ENCODE peak calls at places on chromosomes 16 and 17, in nine cellular contexts. P is body of pancreas, O is MM.1S, U is suprapubic skin, E is tibial artery, I is prostate gland, W is psoas muscle, M is HepG2, J is Karpas-422. V is an unnamed sample. For H3K27me3 and H3K4me1, the result is how much of the 10 kb centered on the place peaks cover.

GRCh38 chr17:29038511-29039300 is 4.2 kb upstream of the PIPOX start:
- DNase-seq in O (no peak), U (no peak), W (no peak), P (no peak), M (no peak), I (no peak), J (no peak), E (no peak), V (no peak)

GRCh38 chr16:10964891-10965326 is 20.5 kb downstream of the CLEC16A start:
- DNase-seq in U (no peak), M (no peak), W (no peak), J (no peak), I (no peak), O (peak), P (no peak), E (no peak), V (no peak)

GRCh38 chr16:80034948-80035700 is 434.6 kb upstream of the MAF start:
- DNase-seq in W (no peak), P (no peak), O (no peak), U (no peak), J (no peak), I (no peak), M (no peak), E (no peak), V (no peak)

GRCh38 chr17:20310481-20310880 is 156.9 kb downstream of the LGALS9B start:
- DNase-seq in P (no peak), O (no peak), I (no peak), U (no peak), E (no peak), W (no peak), J (no peak), M (no peak), V (no peak)

GRCh38 chr16:30004424-30004776 is 6.4 kb downstream of the DOC2A start:
- DNase-seq in E (no peak), P (no peak), W (peak), I (no peak), U (no peak), O (no peak), M (no peak), J (no peak), V (no peak)

GRCh38 chr17:8918811-8919210 is 46.7 kb downstream of the PIK3R5 start:
- DNase-seq in W (no peak), M (no peak), J (no peak), I (no peak), U (no peak), O (no peak), E (no peak), P (no peak), V (no peak)

GRCh38 chr17:73493212-73493814 is 150.9 kb downstream of the SDK2 start:
- DNase-seq in W (no peak), E (no peak), U (no peak), J (no peak), P (no peak), O (no peak), M (no peak), I (no peak), V (no peak)

GRCh38 chr16:79076039-79076767 is 524.3 kb downstream of the MAF start:
- DNase-seq in P (no peak), O (no peak), W (no peak), J (no peak), I (no peak), M (no peak), U (no peak), E (no peak), V (no peak)

GRCh38 chr17:17789410-17789809 is 47.4 kb downstream of the SREBF1 start:
- DNase-seq in W (no peak), O (no peak), E (no peak), J (no peak), I (no peak), P (no peak), U (no peak), M (no peak), V (no peak)

DNA sequence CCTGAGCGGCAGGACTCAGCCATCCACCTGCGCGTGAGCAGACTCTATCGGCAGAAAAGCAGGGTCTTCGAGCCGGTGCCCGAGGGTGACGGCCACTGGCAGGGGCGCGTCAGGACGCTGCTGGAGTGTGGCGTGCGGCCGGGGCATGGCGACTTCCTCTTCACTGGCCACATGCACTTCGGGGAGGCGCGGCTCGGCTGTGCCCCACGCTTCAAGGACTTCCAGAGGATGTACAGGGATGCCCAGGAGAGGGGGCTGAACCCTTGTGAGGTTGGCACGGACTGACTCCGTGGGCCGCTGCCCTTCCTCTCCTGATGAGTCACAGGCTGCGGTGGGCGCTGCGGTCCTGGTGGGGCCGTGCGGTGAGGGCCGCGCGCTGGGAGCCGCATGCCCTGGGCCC is 14.9 kb downstream of the METRNL start:
- DNase-seq in P (no peak), U (no peak), I (no peak), M (no peak), W (no peak), O (no peak), J (no peak), E (no peak), V (no peak)
- H3K27ac ChIP-seq in P (no peak), U (no peak), I (no peak), M (no peak), W (no peak), O (no peak), J (no peak), E (no peak), V (no peak)

DNA sequence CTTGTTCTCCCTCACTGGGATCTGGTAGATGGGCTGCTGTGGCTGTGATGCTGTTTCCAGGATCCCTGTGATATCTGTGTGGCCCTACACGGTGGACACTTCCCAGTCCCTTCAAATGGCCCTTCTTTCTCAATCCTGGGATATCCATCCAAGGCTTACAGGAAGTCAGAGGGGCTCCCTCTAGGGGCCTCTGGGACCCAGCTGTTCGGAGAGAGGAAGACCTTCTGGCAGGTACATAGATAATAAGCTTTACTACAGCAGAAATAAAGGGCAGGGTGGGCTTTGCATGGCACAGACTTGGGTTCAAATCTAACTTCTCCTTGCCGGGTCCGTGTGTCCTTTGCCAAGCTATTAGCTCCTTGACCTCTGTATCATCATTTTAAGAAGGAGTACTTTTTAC is 119.5 kb upstream of the CDH13 start:
- DNase-seq in U (no peak), I (no peak), O (no peak), W (no peak), E (no peak), J (no peak), P (no peak), M (no peak), V (no peak)
- H3K27me3 ChIP-seq in U (under half), I (under half), O (under half), W (under half), E (under half), J (under half), P (under half), M (under half), V (under half)

DNA sequence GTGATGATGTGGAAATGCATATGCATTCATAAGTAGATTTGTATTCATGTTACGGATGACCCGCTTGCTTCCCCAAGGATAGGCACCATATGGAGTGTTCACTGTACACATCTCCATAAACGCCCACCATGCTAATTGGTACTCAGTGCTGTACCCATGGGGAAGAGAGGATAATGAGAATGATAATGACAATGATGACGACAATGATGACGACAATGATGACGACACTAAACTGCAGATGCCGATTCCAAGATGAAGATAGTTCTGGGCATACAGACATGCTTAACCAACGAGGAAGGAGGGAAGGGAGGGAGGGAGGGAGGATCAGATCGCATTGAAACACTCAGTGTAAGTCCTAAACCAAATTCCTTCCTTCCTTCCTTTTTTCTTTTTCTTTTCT is 26.5 kb upstream of the ZFHX3 start:
- DNase-seq in E (no peak), O (no peak), W (no peak), P (no peak), I (no peak), J (no peak), U (no peak), M (no peak), V (no peak)
- H3K4me1 ChIP-seq in E (under half), O (under half), W (under half), P (under half), I (under half), J (under half), U (under half), M (under half), V (under half)

GRCh38 chr17:76120658-76121008 is 17.0 kb upstream of the EXOC7 start:
- DNase-seq in J (no peak), E (no peak), W (no peak), M (no peak), P (no peak), O (no peak), U (no peak), I (no peak), V (no peak)

GRCh38 chr17:76122411-76123126 is 18.5 kb downstream of the FOXJ1 start:
- DNase-seq in I (no peak), J (peak), E (no peak), M (no peak), W (peak), O (no peak), U (no peak), P (no peak), V (no peak)

GRCh38 chr17:76123749-76124581 is 17.1 kb downstream of the FOXJ1 start:
- DNase-seq in M (no peak), I (no peak), W (no peak), O (no peak), J (no peak), P (no peak), U (no peak), E (no peak), V (no peak)

GRCh38 chr17:76123127-76123499 is 17.9 kb downstream of the FOXJ1 start:
- DNase-seq in O (no peak), M (no peak), I (no peak), P (no peak), W (no peak), E (no peak), U (no peak), J (no peak), V (no peak)

GRCh38 chr17:76121932-76122383 is 18.4 kb upstream of the EXOC7 start:
- DNase-seq in W (peak), J (no peak), I (no peak), P (peak), O (no peak), E (no peak), U (no peak), M (no peak), V (no peak)
- H3K27ac ChIP-seq in W (peak), J (no peak), I (no peak), P (no peak), O (no peak), E (peak), U (no peak), M (no peak), V (no peak)

DNA sequence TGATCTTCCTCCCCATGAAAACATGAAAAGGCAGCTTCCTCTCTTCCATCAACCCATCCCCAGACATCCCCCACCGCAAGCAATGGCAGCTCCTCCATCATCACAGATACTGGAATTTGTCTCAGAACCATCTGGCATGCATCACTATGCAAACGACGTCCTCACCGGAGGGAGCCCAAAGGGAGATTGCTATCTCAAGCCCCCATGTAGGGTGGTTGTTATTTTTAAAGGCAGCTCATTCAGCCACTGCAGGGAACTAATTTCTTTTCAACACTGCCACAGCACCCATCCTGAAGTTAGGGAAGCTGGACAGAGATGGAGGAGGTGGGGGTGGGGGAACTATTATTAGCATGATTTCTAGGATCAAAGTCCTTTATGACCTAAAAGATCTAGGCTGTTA is 222.6 kb downstream of the FOXL1 start:
- DNase-seq in E (no peak), P (no peak), W (no peak), M (no peak), O (no peak), U (no peak), J (no peak), I (no peak), V (no peak)
- H3K27me3 ChIP-seq in E (under half), P (under half), W (under half), M (under half), O (under half), U (under half), J (under half), I (under half), V (under half)

DNA sequence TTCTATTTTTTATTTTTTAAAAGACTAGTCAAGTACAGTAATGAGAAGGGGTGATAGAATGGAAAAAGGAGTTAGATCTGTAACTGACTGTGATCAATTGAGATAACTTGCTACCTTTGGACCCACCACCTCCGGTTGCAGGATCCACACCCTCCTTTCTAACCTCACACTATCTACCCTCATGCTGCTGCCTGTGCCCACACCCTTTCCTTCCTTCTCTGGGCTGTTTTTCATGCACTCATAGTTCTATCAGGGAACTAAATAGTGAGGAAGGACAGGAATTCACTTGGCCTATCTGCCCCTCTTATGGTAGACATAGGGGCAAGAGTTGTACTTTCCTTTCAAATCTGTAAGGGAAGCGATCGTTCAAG is 172.3 kb downstream of the KATNIP start:
- DNase-seq in I (no peak), P (no peak), W (no peak), E (no peak), O (no peak), U (no peak), M (peak), J (no peak), V (no peak)
- H3K4me1 ChIP-seq in I (under half), P (under half), W (under half), E (under half), O (under half), U (under half), M (under half), J (under half), V (under half)

GRCh38 chr16:48447428-48447827 is 62.2 kb upstream of the SIAH1 start:
- DNase-seq in W (no peak), P (no peak), J (peak), O (no peak), E (no peak), U (no peak), M (no peak), I (no peak), V (no peak)

GRCh38 chr16:48444574-48444973 is 59.4 kb upstream of the SIAH1 start:
- DNase-seq in O (no peak), W (peak), M (no peak), U (no peak), E (no peak), P (no peak), I (no peak), J (no peak), V (peak)

GRCh38 chr16:48447940-48448536 is 62.8 kb upstream of the SIAH1 start:
- DNase-seq in U (no peak), P (no peak), O (no peak), W (no peak), I (no peak), E (no peak), M (peak), J (no peak), V (no peak)

GRCh38 chr16:48445782-48446533 is 60.7 kb upstream of the SIAH1 start:
- DNase-seq in I (no peak), P (no peak), O (no peak), J (no peak), E (no peak), W (no peak), M (no peak), U (no peak), V (no peak)

GRCh38 chr16:48446534-48446920 is 61.3 kb upstream of the SIAH1 start:
- DNase-seq in M (no peak), E (no peak), J (no peak), U (no peak), I (no peak), O (no peak), P (no peak), W (no peak), V (no peak)
- H3K27ac ChIP-seq in M (no peak), E (no peak), J (no peak), U (no peak), I (no peak), O (no peak), P (no peak), W (no peak), V (no peak)

GRCh38 chr16:73037845-73038570 is 9.9 kb downstream of the ZFHX3 start:
- DNase-seq in U (no peak), O (no peak), P (no peak), E (peak), M (peak), W (no peak), J (no peak), I (no peak), V (no peak)

GRCh38 chr16:73040735-73041402 is 7.1 kb downstream of the ZFHX3 start:
- DNase-seq in E (peak), O (no peak), U (no peak), J (no peak), M (no peak), W (no peak), P (no peak), I (no peak), V (no peak)

GRCh38 chr16:73041644-73042043 is 6.3 kb downstream of the ZFHX3 start:
- DNase-seq in E (no peak), U (no peak), M (no peak), I (no peak), J (no peak), P (no peak), W (no peak), O (no peak), V (no peak)

GRCh38 chr16:73042807-73043206 is 5.1 kb downstream of the ZFHX3 start:
- DNase-seq in P (no peak), M (no peak), I (no peak), J (no peak), O (no peak), W (no peak), E (no peak), U (no peak), V (no peak)

DNA sequence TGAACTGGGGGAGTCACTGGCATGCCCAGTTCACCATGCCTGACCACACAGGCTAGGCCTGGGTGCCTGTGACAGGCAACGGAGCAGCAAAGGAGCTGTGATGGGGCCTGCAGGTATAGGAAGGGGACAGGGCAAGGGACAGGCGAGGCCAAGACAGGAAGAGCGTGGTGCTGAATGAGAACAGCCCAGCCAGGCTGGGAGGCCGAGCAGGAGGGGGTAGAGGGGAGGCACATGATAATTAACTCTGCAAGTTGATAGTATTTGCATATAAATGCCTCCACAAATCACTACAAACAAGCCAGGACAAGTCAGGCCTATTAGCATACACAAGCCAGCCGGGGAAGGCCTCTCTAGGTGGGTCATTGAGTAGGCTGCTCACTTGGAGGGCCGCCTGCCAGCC is 7.8 kb downstream of the ZFHX3 start:
- DNase-seq in I (no peak), M (no peak), P (no peak), W (no peak), O (no peak), E (peak), J (no peak), U (no peak), V (no peak)
- H3K27me3 ChIP-seq in I (under half), M (under half), P (under half), W (under half), O (under half), E (under half), J (under half), U (under half), V (under half)